ENCODE peak calls at places on chromosomes 6 and 20, in five cellular contexts. T, G, W, J and L are unnamed samples.
A peak's percentile ranks its signal among the peaks of the same experiment; 100 is the strongest.

GRCh38 chr6:138945354-138945753 is 42.7 kb downstream of the REPS1 start:
- DNase-seq in T (no peak), G (no peak), J (no peak), W (peak; percentile 11), L (no peak)

GRCh38 chr6:90870561-90870960 is 283.7 kb upstream of the MAP3K7 start:
- DNase-seq in T (no peak), J (no peak), W (peak; percentile 45), G (no peak), L (no peak)

GRCh38 chr6:56699066-56699654 is 56.5 kb upstream of the DST start:
- DNase-seq in T (no peak), G (peak; percentile 65), W (peak; percentile 73), J (peak; percentile 53), L (no peak)

GRCh38 chr6:168968228-168968627 is 285.4 kb downstream of the THBS2 start:
- DNase-seq in G (peak; percentile 91), W (peak; percentile 18), T (no peak), J (peak; percentile 98), L (peak; percentile 95)

GRCh38 chr6:5361371-5361770 is 100.1 kb downstream of the FARS2 start:
- DNase-seq in W (peak; percentile 68), T (no peak), J (peak; percentile 62), G (no peak), L (no peak)

GRCh38 chr6:169158182-169158573 is 95.5 kb downstream of the THBS2 start:
- DNase-seq in J (peak; percentile 90), T (no peak), W (no peak), G (peak; percentile 91), L (peak; percentile 72)

GRCh38 chr20:38272398-38272797 is 11.9 kb upstream of the KIAA1755 start:
- DNase-seq in J (peak; percentile 74), G (no peak), T (no peak), W (peak; percentile 29), L (no peak)

GRCh38 chr6:145732788-145733187 is 2.5 kb downstream of the EPM2A start:
- DNase-seq in W (no peak), G (no peak), T (no peak), J (no peak), L (no peak)

GRCh38 chr6:54308677-54309315 is 555 bp downstream of the TINAG start:
- DNase-seq in T (no peak), W (no peak), G (no peak), J (no peak), L (no peak)

GRCh38 chr6:79869600-79870084 is 77.7 kb downstream of the ELOVL4 start:
- DNase-seq in T (peak; percentile 21), J (peak; percentile 90), W (peak; percentile 71), G (peak; percentile 83), L (peak; percentile 19)

GRCh38 chr6:155313602-155314091 is 637 bp downstream of the TFB1M start:
- DNase-seq in T (no peak), J (peak; percentile 43), W (peak; percentile 24), G (peak; percentile 39), L (no peak)

GRCh38 chr6:26129656-26130055 is 42.4 kb downstream of the HFE start:
- DNase-seq in W (no peak), J (no peak), T (no peak), G (no peak), L (no peak)

GRCh38 chr20:37405351-37405897 is 59.5 kb downstream of the SRC start:
- DNase-seq in W (no peak), G (no peak), J (no peak), T (no peak), L (no peak)

GRCh38 chr6:19135706-19136105 is 701.5 kb upstream of the ID4 start:
- DNase-seq in J (no peak), T (no peak), G (no peak), W (no peak), L (no peak)

GRCh38 chr6:35084041-35084491 is 57.1 kb downstream of the TCP11 start:
- DNase-seq in T (no peak), G (no peak), J (no peak), W (no peak), L (no peak)

GRCh38 chr6:29490552-29490951 is 2.8 kb upstream of the MAS1L start:
- DNase-seq in G (no peak), W (no peak), T (no peak), J (no peak), L (no peak)

GRCh38 chr6:79261666-79262065 is 27.2 kb upstream of the HMGN3 start:
- DNase-seq in W (no peak), T (no peak), G (no peak), J (no peak), L (no peak)

GRCh38 chr20:1894951-1895673 is at the start of gene SIRPA:
- DNase-seq in J (peak; percentile 89), T (no peak), W (peak; percentile 66), G (peak; percentile 63), L (peak; percentile 29)

GRCh38 chr6:19972221-19972620 is 135.1 kb downstream of the ID4 start:
- DNase-seq in G (no peak), T (no peak), J (no peak), W (no peak), L (no peak)

GRCh38 chr20:57243480-57244220 is 22.8 kb downstream of the BMP7 start:
- DNase-seq in J (no peak), T (no peak), W (no peak), G (no peak), L (no peak)

GRCh38 chr6:31352497-31353368 is 4.2 kb downstream of the HLA-B start:
- DNase-seq in W (no peak), G (no peak), J (no peak), T (no peak), L (no peak)

GRCh38 chr6:158536084-158536890 is 23.6 kb upstream of the TMEM181 start:
- DNase-seq in G (peak; percentile 73), W (peak; percentile 72), J (peak; percentile 94), T (no peak), L (peak; percentile 41)

GRCh38 chr20:48951646-48952045 is 30.1 kb downstream of the ARFGEF2 start:
- DNase-seq in T (no peak), J (no peak), G (no peak), W (no peak), L (no peak)

GRCh38 chr6:111761783-111762312 is 111.4 kb downstream of the FYN start:
- DNase-seq in G (peak; percentile 88), T (no peak), W (no peak), J (no peak), L (no peak)

GRCh38 chr6:148943451-148943850 is 196.6 kb downstream of the UST start:
- DNase-seq in T (no peak), G (peak; percentile 62), J (peak; percentile 48), W (no peak), L (peak; percentile 24)

GRCh38 chr6:28004350-28005123 is 47.5 kb downstream of the OR2B6 start:
- DNase-seq in J (no peak), G (no peak), T (no peak), W (no peak), L (no peak)
- H3K4me3 ChIP-seq in J (no peak overlapping the region), G (no peak overlapping the region), T (no peak overlapping the region), W (no peak overlapping the region), L (no peak overlapping the region)

GRCh38 chr6:53103993-53104675 is 38.9 kb downstream of the FBXO9 start:
- DNase-seq in T (no peak), W (peak; percentile 58), J (peak; percentile 36), G (peak; percentile 13), L (no peak)
- TF ChIP-seq CTCF in T (no peak), W (peak; percentile 84), J (peak; percentile 10), G (no peak), L (no peak)

GRCh38 chr6:100262086-100262485 is 202.6 kb downstream of the SIM1 start:
- DNase-seq in G (no peak), T (no peak), J (no peak), W (no peak), L (no peak)
- H3K4me3 ChIP-seq in G (no peak overlapping the region), T (no peak overlapping the region), J (no peak overlapping the region), W (no peak overlapping the region), L (no peak overlapping the region)

GRCh38 chr20:5650191-5650691 is 100.0 kb upstream of the SHLD1 start:
- DNase-seq in W (no peak), G (peak; percentile 32), T (no peak), J (no peak), L (no peak)
- TF ChIP-seq CTCF in W (no peak), G (no peak), T (no peak), J (no peak), L (no peak)